ENCODE peak calls at places on chromosomes 4 and X, in five cellular contexts. C is AG20443, I is H54, E is Kasumi-1, Z is HFFc6. N is an unnamed sample.

GRCh38 chrX:15816886-15817285 is 26.6 kb downstream of the ZRSR2 start:
- DNase-seq in C (no peak), I (no peak), E (peak), Z (no peak), N (peak)

GRCh38 chrX:129686422-129686948 is 31.7 kb upstream of the APLN start:
- DNase-seq in C (peak), I (no peak), E (no peak), Z (no peak), N (no peak)

GRCh38 chrX:134936542-134936941 is 54.2 kb upstream of the SMIM10 start:
- DNase-seq in C (peak), I (no peak), E (no peak), Z (peak), N (no peak)

GRCh38 chr4:43348591-43348990 is 456.1 kb downstream of the GRXCR1 start:
- DNase-seq in C (no peak), I (no peak), E (no peak), Z (no peak), N (no peak)

GRCh38 chr4:166622425-166622977 is 611.8 kb downstream of the SPOCK3 start:
- DNase-seq in C (no peak), I (no peak), E (no peak), Z (no peak), N (no peak)

GRCh38 chr4:76596713-76597112 is 161.7 kb downstream of the SHROOM3 start:
- DNase-seq in C (no peak), I (no peak), E (no peak), Z (no peak), N (no peak)

GRCh38 chrX:128460835-128461234 is 408.6 kb upstream of the ACTRT1 start:
- DNase-seq in C (no peak), I (no peak), E (peak), Z (no peak), N (no peak)

GRCh38 chr4:139279723-139280620 is at the start of gene MGARP:
- DNase-seq in C (peak), I (no peak), E (no peak), Z (no peak), N (no peak)

GRCh38 chr4:187602339-187603092 is 393.1 kb upstream of the ZFP42 start:
- DNase-seq in C (peak), I (no peak), E (no peak), Z (peak), N (peak)

GRCh38 chrX:100649550-100650356 is 5.8 kb downstream of the SRPX2 start:
- DNase-seq in C (peak), I (no peak), E (no peak), Z (peak), N (peak)

GRCh38 chr4:71867598-71867997 is 83.7 kb upstream of the GC start:
- DNase-seq in C (no peak), I (no peak), E (no peak), Z (no peak), N (no peak)

N was measured in SJSA1.